ENCODE peak calls at places on chromosome 13, in eight cellular contexts. L is AG10803, K is ascending aorta, W is neural progenitor cell, G is hepatocyte, Q is foreskin fibroblast, T is psoas muscle, D is upper lobe of right lung. F is an unnamed sample.

GRCh38 chr13:38395505-38395803 is 45.8 kb downstream of the UFM1 start:
- DNase-seq in L (no peak), K (no peak), W (no peak), G (peak), Q (no peak), T (no peak), D (no peak), F (no peak)

GRCh38 chr13:73465629-73465974 is 406.8 kb downstream of the KLF5 start:
- DNase-seq in L (peak), K (no peak), W (no peak), G (peak), Q (peak), T (no peak), D (no peak), F (peak)

GRCh38 chr13:72983085-72983768 is 75.6 kb upstream of the KLF5 start:
- DNase-seq in L (peak), K (no peak), W (no peak), G (peak), Q (peak), T (no peak), D (peak), F (peak)

GRCh38 chr13:110841846-110842245 is 73.0 kb downstream of the ANKRD10 start:
- DNase-seq in L (no peak), K (no peak), W (no peak), G (no peak), Q (peak), T (no peak), D (no peak), F (peak)

GRCh38 chr13:33263976-33264619 is 21.5 kb downstream of the STARD13 start:
- DNase-seq in L (peak), K (no peak), W (no peak), G (no peak), Q (peak), T (no peak), D (no peak), F (peak)

GRCh38 chr13:36418022-36418805 is 14.1 kb upstream of the CCNA1 start:
- DNase-seq in L (peak), K (no peak), W (no peak), G (no peak), Q (peak), T (no peak), D (no peak), F (peak)

GRCh38 chr13:79837741-79838450 is 356.9 kb downstream of the NDFIP2 start:
- DNase-seq in L (peak), K (no peak), W (no peak), G (peak), Q (peak), T (no peak), D (no peak), F (peak)

GRCh38 chr13:101149735-101150380 is 266.4 kb downstream of the NALCN start:
- DNase-seq in L (peak), K (no peak), W (peak), G (peak), Q (peak), T (no peak), D (no peak), F (peak)

GRCh38 chr13:80390338-80390737 is 49.4 kb upstream of the SPRY2 start:
- DNase-seq in L (no peak), K (no peak), W (no peak), G (no peak), Q (no peak), T (no peak), D (no peak), F (no peak)

GRCh38 chr13:85417807-85418206 is 381.4 kb downstream of the SLITRK6 start:
- DNase-seq in L (no peak), K (no peak), W (no peak), G (no peak), Q (no peak), T (no peak), D (no peak), F (no peak)

GRCh38 chr13:46577656-46578589 is 25.0 kb downstream of the LRCH1 start:
- DNase-seq in L (peak), K (no peak), W (no peak), G (peak), Q (peak), T (no peak), D (no peak), F (peak)

GRCh38 chr13:32993109-32993508 is 23.1 kb upstream of the KL start:
- DNase-seq in L (no peak), K (no peak), W (no peak), G (no peak), Q (no peak), T (no peak), D (no peak), F (no peak)

GRCh38 chr13:23991119-23991518 is 93.8 kb upstream of the C1QTNF9B start:
- DNase-seq in L (no peak), K (no peak), W (no peak), G (peak), Q (no peak), T (no peak), D (no peak), F (no peak)

GRCh38 chr13:24512208-24513068 is at the start of gene PARP4:
- DNase-seq in L (peak), K (peak), W (peak), G (peak), Q (peak), T (peak), D (peak), F (peak)

GRCh38 chr13:40190656-40191100 is 475.8 kb downstream of the FOXO1 start:
- DNase-seq in L (peak), K (peak), W (peak), G (peak), Q (peak), T (peak), D (no peak), F (peak)

GRCh38 chr13:74145249-74145970 is 11.2 kb upstream of the KLF12 start:
- DNase-seq in L (peak), K (no peak), W (no peak), G (peak), Q (peak), T (no peak), D (no peak), F (peak)

GRCh38 chr13:45949161-45949560 is 97.6 kb upstream of the SIAH3 start:
- DNase-seq in L (peak), K (no peak), W (no peak), G (no peak), Q (no peak), T (no peak), D (no peak), F (no peak)

GRCh38 chr13:50712882-50713281 is 130.6 kb downstream of the DLEU7 start:
- DNase-seq in L (peak), K (no peak), W (no peak), G (no peak), Q (peak), T (no peak), D (no peak), F (no peak)

GRCh38 chr13:44040754-44041100 is 161.0 kb downstream of the LACC1 start:
- DNase-seq in L (no peak), K (no peak), W (no peak), G (no peak), Q (peak), T (no peak), D (no peak), F (peak)

GRCh38 chr13:100175078-100175802 is 86.3 kb downstream of the PCCA start:
- DNase-seq in L (no peak), K (no peak), W (peak), G (no peak), Q (no peak), T (no peak), D (no peak), F (no peak)

GRCh38 chr13:114002009-114002544 is 28.2 kb upstream of the C13orf46 start:
- DNase-seq in L (no peak), K (no peak), W (peak), G (no peak), Q (no peak), T (peak), D (no peak), F (no peak)

GRCh38 chr13:102402292-102402691 is 444 bp upstream of the FGF14 start:
- DNase-seq in L (no peak), K (peak), W (peak), G (peak), Q (peak), T (peak), D (no peak), F (peak)
- H3K4me3 ChIP-seq in L (peak), K (peak), W (peak), G (no peak), Q (no peak), T (peak), D (peak), F (peak)

DNA sequence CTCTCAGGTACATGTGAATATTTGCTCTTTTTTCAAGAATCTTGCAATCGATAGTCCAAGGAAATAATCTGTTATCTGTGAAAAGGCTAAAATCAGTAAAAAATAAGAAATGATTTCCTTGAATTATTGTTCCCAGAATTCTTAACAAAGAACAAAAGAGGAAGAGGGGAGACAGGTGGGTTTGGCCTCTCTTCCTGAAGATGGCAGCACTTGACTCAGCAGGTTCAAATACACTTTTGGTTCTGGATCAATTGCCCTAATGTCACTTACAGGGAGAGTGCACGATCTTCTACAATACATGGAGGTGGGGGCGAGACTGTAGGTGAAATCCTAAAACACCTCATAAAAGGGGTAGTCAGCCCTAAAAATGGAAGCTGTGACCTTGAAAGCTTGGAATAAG is 358.7 kb downstream of the IRS2 start:
- DNase-seq in L (no peak), K (no peak), W (no peak), G (no peak), Q (no peak), T (no peak), D (no peak), F (no peak)
- TF ChIP-seq CTCF in L (no peak), K (no peak), W (peak), G (peak), Q (no peak), T (no peak), D (no peak), F (no peak)

DNA sequence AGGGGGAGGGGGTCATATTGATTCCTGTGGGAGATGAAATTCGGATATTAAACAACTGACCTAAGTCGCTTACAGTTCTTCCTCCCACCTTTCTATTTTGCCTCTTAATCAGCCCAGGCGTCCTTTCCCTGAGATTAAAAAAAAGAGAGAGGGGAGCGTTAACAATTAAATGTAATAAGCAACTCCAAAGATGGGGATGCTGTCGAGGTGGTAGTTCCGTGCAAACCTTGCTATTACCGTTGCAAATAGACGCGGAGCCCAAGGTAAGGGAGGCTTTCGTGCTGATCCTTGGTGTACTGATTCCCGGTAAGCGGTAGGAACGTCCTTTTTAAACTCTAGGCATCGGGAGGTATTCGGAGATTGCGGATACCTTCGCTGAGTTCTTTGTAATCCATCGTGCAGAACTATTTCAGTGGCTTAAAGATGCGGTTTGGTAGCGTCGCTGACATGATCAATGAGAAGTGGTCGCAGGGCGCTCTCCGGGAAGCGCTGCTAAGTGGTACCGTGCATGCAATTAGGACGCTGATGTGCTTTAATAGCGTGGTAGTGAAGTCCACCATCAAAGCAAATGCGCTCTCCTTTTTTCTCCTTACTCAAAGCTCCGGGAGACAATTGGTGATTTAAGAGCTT is 3.1 kb downstream of the SLITRK5 start:
- DNase-seq in L (no peak), K (no peak), W (peak), G (no peak), Q (no peak), T (no peak), D (no peak), F (no peak)
- H3K4me3 ChIP-seq in L (no peak), K (no peak), W (peak), G (no peak), Q (no peak), T (no peak), D (no peak), F (no peak)

GRCh38 chr13:66546534-66547379 is 683.4 kb downstream of the PCDH9 start:
- DNase-seq in L (peak), K (no peak), W (no peak), G (no peak), Q (peak), T (no peak), D (no peak), F (peak)

GRCh38 chr13:66547685-66548084 is 682.5 kb downstream of the PCDH9 start:
- DNase-seq in L (no peak), K (no peak), W (no peak), G (no peak), Q (no peak), T (no peak), D (no peak), F (no peak)

GRCh38 chr13:66543780-66544179 is 686.4 kb downstream of the PCDH9 start:
- DNase-seq in L (no peak), K (no peak), W (no peak), G (no peak), Q (no peak), T (no peak), D (no peak), F (no peak)
- TF ChIP-seq CTCF in L (no peak), K (no peak), W (peak), G (no peak), Q (no peak), T (no peak), D (no peak), F (no peak)

DNA sequence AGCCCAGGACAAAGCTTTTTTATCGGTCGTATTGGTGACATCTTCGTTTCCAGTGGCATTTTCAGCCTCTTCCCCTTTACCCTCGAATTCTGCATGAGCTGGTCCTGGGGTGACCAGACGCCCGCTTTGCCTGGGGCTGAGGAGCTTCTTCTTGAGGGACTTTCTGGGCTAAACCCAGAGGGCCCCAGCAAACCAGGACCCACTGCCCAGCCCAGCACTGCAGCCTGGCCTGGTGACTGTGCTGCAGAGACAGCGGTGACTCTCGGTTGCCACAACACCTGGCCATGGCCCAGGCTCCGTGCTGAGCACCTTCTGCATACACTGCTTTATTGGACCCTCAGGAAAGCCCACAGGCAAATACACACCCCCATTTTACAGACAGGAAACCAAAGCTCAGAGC is 21.0 kb downstream of the SPACA7 start:
- DNase-seq in L (no peak), K (no peak), W (no peak), G (no peak), Q (no peak), T (no peak), D (no peak), F (no peak)
- H3K4me3 ChIP-seq in L (no peak), K (no peak), W (no peak), G (no peak), Q (no peak), T (no peak), D (no peak), F (no peak)

GRCh38 chr13:96020155-96020575 is 33.0 kb downstream of the UGGT2 start:
- DNase-seq in L (peak), K (no peak), W (peak), G (peak), Q (peak), T (no peak), D (no peak), F (peak)
- TF ChIP-seq CTCF in L (peak), K (peak), W (peak), G (peak), Q (peak), T (peak), D (peak), F (peak)

GRCh38 chr13:21014666-21015170 is 46.7 kb downstream of the LATS2 start:
- DNase-seq in L (peak), K (no peak), W (no peak), G (peak), Q (peak), T (peak), D (peak), F (peak)

GRCh38 chr13:21014139-21014665 is 47.2 kb downstream of the LATS2 start:
- DNase-seq in L (no peak), K (no peak), W (no peak), G (peak), Q (no peak), T (no peak), D (peak), F (no peak)

GRCh38 chr13:21015284-21015683 is 46.1 kb downstream of the LATS2 start:
- DNase-seq in L (no peak), K (no peak), W (no peak), G (no peak), Q (peak), T (no peak), D (no peak), F (peak)

GRCh38 chr13:21018220-21018619 is 43.2 kb downstream of the LATS2 start:
- DNase-seq in L (no peak), K (no peak), W (no peak), G (no peak), Q (no peak), T (no peak), D (peak), F (no peak)

DNA sequence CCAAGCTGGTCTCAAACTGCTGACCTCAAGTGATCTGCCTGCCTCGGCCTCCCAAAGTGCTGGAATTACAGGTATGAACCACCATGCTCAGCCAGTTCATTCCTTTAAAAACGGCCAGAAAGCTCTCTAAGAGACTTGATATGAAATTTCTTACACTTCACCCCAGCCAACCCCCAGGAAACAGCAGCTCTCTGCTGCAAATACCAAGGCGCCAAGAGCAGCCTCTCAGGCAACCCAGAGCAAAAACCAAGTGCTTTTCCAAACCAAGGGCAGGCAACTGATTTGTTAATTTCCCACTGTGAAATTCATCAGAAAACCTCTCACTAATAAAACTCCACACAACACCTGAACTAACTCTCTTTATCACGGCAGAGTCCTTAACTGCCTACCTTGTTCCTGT is 44.9 kb downstream of the LATS2 start:
- DNase-seq in L (no peak), K (no peak), W (no peak), G (no peak), Q (no peak), T (no peak), D (no peak), F (no peak)
- H3K4me3 ChIP-seq in L (no peak), K (peak), W (no peak), G (no peak), Q (no peak), T (no peak), D (no peak), F (no peak)

GRCh38 chr13:112721198-112722104 is 31.6 kb downstream of the ATP11A start:
- DNase-seq in L (no peak), K (no peak), W (no peak), G (no peak), Q (no peak), T (no peak), D (peak), F (no peak)

GRCh38 chr13:112723771-112724170 is 33.9 kb downstream of the ATP11A start:
- DNase-seq in L (no peak), K (no peak), W (no peak), G (no peak), Q (no peak), T (no peak), D (peak), F (no peak)

GRCh38 chr13:112724788-112725345 is 35.0 kb downstream of the ATP11A start:
- DNase-seq in L (no peak), K (no peak), W (no peak), G (no peak), Q (no peak), T (no peak), D (peak), F (no peak)

GRCh38 chr13:112720814-112721197 is 31.0 kb downstream of the ATP11A start:
- DNase-seq in L (no peak), K (no peak), W (no peak), G (no peak), Q (no peak), T (no peak), D (peak), F (no peak)

DNA sequence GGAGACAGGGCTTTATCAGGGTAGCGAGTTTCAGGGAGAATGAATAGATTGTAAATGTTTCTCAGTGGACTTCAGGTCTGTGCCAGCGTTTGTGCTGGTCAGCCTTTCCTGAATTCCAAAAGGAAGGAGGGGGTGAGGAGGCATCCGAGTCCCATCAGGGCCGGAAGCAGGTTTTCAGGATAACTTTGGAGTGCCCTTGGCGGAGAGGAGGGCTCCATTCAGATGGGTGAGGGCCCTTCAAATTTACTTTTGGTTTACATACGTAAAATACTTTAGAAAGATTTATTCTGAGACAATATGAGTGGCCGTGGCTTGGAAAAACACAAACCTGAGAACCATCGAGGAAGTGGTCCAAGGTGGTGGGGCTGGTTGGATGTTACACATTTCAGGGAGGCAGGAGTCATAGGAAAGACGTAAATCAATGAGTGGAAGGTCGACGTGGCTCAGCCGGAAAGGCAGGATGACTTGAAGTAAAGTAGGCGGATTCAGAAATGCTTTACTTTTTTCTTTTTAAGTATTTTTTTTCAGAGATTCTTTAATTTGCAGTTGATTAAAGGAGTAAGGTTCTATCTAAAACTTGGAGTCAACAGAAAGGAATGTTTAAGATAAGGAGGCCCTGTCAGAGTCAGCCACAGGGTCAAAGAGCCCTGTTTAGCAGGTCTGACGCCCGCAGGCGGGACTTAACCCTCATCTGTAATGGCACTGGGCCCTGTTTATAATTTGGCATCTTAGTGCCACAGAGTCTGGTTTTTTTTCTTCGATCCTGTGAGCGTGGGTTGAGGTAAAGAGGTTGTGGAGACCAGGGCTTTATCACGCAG is 32.8 kb downstream of the ATP11A start:
- DNase-seq in L (peak), K (no peak), W (no peak), G (peak), Q (peak), T (no peak), D (peak), F (peak)
- TF ChIP-seq CTCF in L (no peak), K (no peak), W (no peak), G (no peak), Q (no peak), T (no peak), D (no peak), F (no peak)

GRCh38 chr13:83819611-83820010 is 62.7 kb downstream of the SLITRK1 start:
- DNase-seq in L (no peak), K (no peak), W (no peak), G (no peak), Q (peak), T (no peak), D (no peak), F (peak)

GRCh38 chr13:83815598-83815997 is 66.7 kb downstream of the SLITRK1 start:
- DNase-seq in L (no peak), K (no peak), W (peak), G (no peak), Q (no peak), T (no peak), D (no peak), F (no peak)

GRCh38 chr13:83816081-83816480 is 66.2 kb downstream of the SLITRK1 start:
- DNase-seq in L (no peak), K (no peak), W (no peak), G (no peak), Q (no peak), T (no peak), D (no peak), F (no peak)

GRCh38 chr13:83824120-83824519 is 58.2 kb downstream of the SLITRK1 start:
- DNase-seq in L (no peak), K (no peak), W (no peak), G (no peak), Q (no peak), T (no peak), D (no peak), F (no peak)

GRCh38 chr13:83819156-83819555 is 63.1 kb downstream of the SLITRK1 start:
- DNase-seq in L (no peak), K (no peak), W (no peak), G (no peak), Q (peak), T (no peak), D (no peak), F (peak)
- H3K4me3 ChIP-seq in L (no peak), K (no peak), W (no peak), G (no peak), Q (no peak), T (no peak), D (no peak), F (no peak)

F was measured in fibroblast of mammary gland.